ENCODE peak calls at places on chromosomes 6 and 20, in six cellular contexts. H, J, X, M, V and A are unnamed samples.

GRCh38 chr6:6610031-6610591 is 21.6 kb downstream of the LY86 start:
- DNase-seq in H (peak), J (no peak), X (no peak), M (no peak), V (no peak), A (no peak)

GRCh38 chr6:125300992-125301434 is 754 bp downstream of the HDDC2 start:
- DNase-seq in H (no peak), J (no peak), X (peak), M (no peak), V (peak), A (no peak)

GRCh38 chr6:19694697-19695096 is 142.5 kb upstream of the ID4 start:
- DNase-seq in H (no peak), J (no peak), X (no peak), M (no peak), V (no peak), A (no peak)

GRCh38 chr6:95877480-95877879 is 138.3 kb upstream of the FUT9 start:
- DNase-seq in H (no peak), J (no peak), X (no peak), M (no peak), V (no peak), A (no peak)

GRCh38 chr20:56940466-56940865 is 311.4 kb downstream of the TFAP2C start:
- DNase-seq in H (no peak), J (no peak), X (no peak), M (no peak), V (no peak), A (no peak)

GRCh38 chr20:8933391-8933807 is 135.5 kb upstream of the PLCB4 start:
- DNase-seq in H (no peak), J (no peak), X (peak), M (no peak), V (no peak), A (no peak)

GRCh38 chr6:132365319-132365907 is 35.9 kb downstream of the MOXD1 start:
- DNase-seq in H (no peak), J (no peak), X (no peak), M (no peak), V (no peak), A (no peak)

GRCh38 chr6:27213544-27214125 is 33.9 kb upstream of the PRSS16 start:
- DNase-seq in H (no peak), J (peak), X (peak), M (no peak), V (peak), A (no peak)

GRCh38 chr6:79048611-79049010 is 29.4 kb downstream of the PHIP start:
- DNase-seq in H (no peak), J (peak), X (peak), M (no peak), V (peak), A (peak)